ENCODE peak calls at places on chromosome 19, in six cellular contexts. X is body of pancreas; K is heart left ventricle; H is CD8-positive, alpha-beta T cell; Z is OCI-LY7; J is A549. T is an unnamed sample.

GRCh38 chr19:35533822-35534521 is 716 bp downstream of the GAPDHS start:
- DNase-seq in K (no peak), H (peak; percentile 41), X (no peak), Z (no peak), J (peak; percentile 73), T (peak; percentile 53)

GRCh38 chr19:48405850-48406249 is 12.4 kb downstream of the GRIN2D start:
- DNase-seq in K (no peak), X (no peak), J (peak; percentile 67), H (no peak), Z (no peak), T (no peak)

GRCh38 chr19:35341565-35342225 is 6.0 kb upstream of the FFAR1 start:
- DNase-seq in X (no peak), H (no peak), J (no peak), K (no peak), Z (no peak), T (no peak)

GRCh38 chr19:13506550-13506878 is 235 bp upstream of the CACNA1A start:
- DNase-seq in Z (no peak), K (no peak), J (no peak), H (no peak), X (no peak), T (no peak)

GRCh38 chr19:42361545-42361910 is 28.6 kb downstream of the CNFN start:
- DNase-seq in J (no peak), H (no peak), X (no peak), Z (no peak), K (peak; percentile 37), T (no peak)

GRCh38 chr19:4096049-4096892 is 27.7 kb downstream of the MAP2K2 start:
- DNase-seq in X (no peak), Z (no peak), K (no peak), J (no peak), H (no peak), T (no peak)

GRCh38 chr19:35211545-35212230 is 16.9 kb downstream of the FAM187B start:
- DNase-seq in Z (peak; percentile 71), X (no peak), H (peak; percentile 78), J (no peak), K (peak; percentile 80), T (peak; percentile 80)

GRCh38 chr19:39203372-39204341 is at the start of gene SYCN:
- DNase-seq in K (no peak), H (no peak), Z (no peak), J (no peak), X (peak; percentile 88), T (no peak)

GRCh38 chr19:49758292-49758691 is 4.8 kb downstream of the TSKS start:
- DNase-seq in J (no peak), H (no peak), Z (no peak), X (no peak), K (no peak), T (no peak)

GRCh38 chr19:34120846-34121639 is 51.3 kb upstream of the LSM14A start:
- DNase-seq in X (peak; percentile 40), H (peak; percentile 31), Z (peak; percentile 59), J (peak; percentile 77), K (no peak), T (peak; percentile 32)

GRCh38 chr19:17737690-17738153 is 13.6 kb upstream of the FCHO1 start:
- DNase-seq in H (no peak), X (no peak), Z (no peak), J (no peak), K (no peak), T (no peak)

GRCh38 chr19:33064117-33064777 is 441 bp downstream of the RHPN2 start:
- DNase-seq in H (no peak), Z (peak; percentile 20), J (peak; percentile 68), K (no peak), X (peak; percentile 50), T (no peak)

GRCh38 chr19:38389101-38389925 is 816 bp downstream of the SPRED3 start:
- DNase-seq in X (no peak), Z (no peak), H (no peak), J (peak; percentile 53), K (no peak), T (no peak)

GRCh38 chr19:2551864-2552185 is 75.9 kb downstream of the GADD45B start:
- DNase-seq in J (no peak), X (no peak), H (no peak), K (no peak), Z (no peak), T (no peak)

GRCh38 chr19:40907968-40908735 is 26.1 kb upstream of the CYP2A7 start:
- DNase-seq in X (peak; percentile 50), J (no peak), K (no peak), Z (no peak), H (peak; percentile 60), T (peak; percentile 22)

GRCh38 chr19:45032421-45032820 is 6.4 kb upstream of the CLASRP start:
- DNase-seq in X (no peak), J (no peak), H (no peak), Z (no peak), K (no peak), T (no peak)

GRCh38 chr19:31641591-31641990 is 292.4 kb upstream of the TSHZ3 start:
- DNase-seq in K (no peak), H (no peak), J (no peak), X (no peak), Z (no peak), T (no peak)

GRCh38 chr19:47227347-47228167 is 3.4 kb downstream of the BBC3 start:
- DNase-seq in H (peak; percentile 23), Z (peak; percentile 87), K (peak; percentile 93), J (peak; percentile 99), X (peak; percentile 78), T (no peak)

GRCh38 chr19:16326401-16327130 is 1.9 kb downstream of the KLF2 start:
- DNase-seq in K (peak; percentile 73), H (peak; percentile 50), X (no peak), Z (peak; percentile 57), J (no peak), T (peak; percentile 53)

GRCh38 chr19:46388311-46389095 is 24.9 kb downstream of the CCDC8 start:
- DNase-seq in X (no peak), H (no peak), Z (no peak), J (no peak), K (peak; percentile 41), T (no peak)

GRCh38 chr19:6963937-6964336 is 57.3 kb downstream of the MBD3L2B start:
- DNase-seq in J (no peak), K (no peak), H (peak; percentile 2), X (peak; percentile 17), Z (peak; percentile 41), T (peak; percentile 23)
- TF ChIP-seq CTCF in J (no peak), K (peak; percentile 16), H (peak; percentile 66), X (no peak), Z (peak; percentile 78), T (peak; percentile 64)

GRCh38 chr19:55716531-55716930 is 21.7 kb downstream of the NLRP9 start:
- DNase-seq in J (no peak), Z (no peak), H (no peak), X (no peak), K (no peak), T (no peak)
- H3K9me3 ChIP-seq in J (peaks cover 52% of the 10 kb centered on the region), Z (peaks cover 4% of the 10 kb centered on the region), H (no peaks in the 10 kb centered on the region), X (no peaks in the 10 kb centered on the region), K (no peaks in the 10 kb centered on the region), T (peaks cover 15% of the 10 kb centered on the region)

GRCh38 chr19:19553670-19554069 is 15.6 kb downstream of the CILP2 start:
- DNase-seq in Z (no peak), H (no peak), J (no peak), K (no peak), X (no peak), T (no peak)

GRCh38 chr19:19552811-19553210 is 14.7 kb downstream of the CILP2 start:
- DNase-seq in H (no peak), X (no peak), J (peak; percentile 47), Z (peak; percentile 19), K (no peak), T (no peak)

GRCh38 chr19:19550972-19551861 is 13.2 kb downstream of the CILP2 start:
- DNase-seq in Z (no peak), J (no peak), H (no peak), X (no peak), K (no peak), T (no peak)

GRCh38 chr19:19551862-19552192 is 13.8 kb downstream of the CILP2 start:
- DNase-seq in H (no peak), K (no peak), X (no peak), J (no peak), Z (no peak), T (no peak)

DNA sequence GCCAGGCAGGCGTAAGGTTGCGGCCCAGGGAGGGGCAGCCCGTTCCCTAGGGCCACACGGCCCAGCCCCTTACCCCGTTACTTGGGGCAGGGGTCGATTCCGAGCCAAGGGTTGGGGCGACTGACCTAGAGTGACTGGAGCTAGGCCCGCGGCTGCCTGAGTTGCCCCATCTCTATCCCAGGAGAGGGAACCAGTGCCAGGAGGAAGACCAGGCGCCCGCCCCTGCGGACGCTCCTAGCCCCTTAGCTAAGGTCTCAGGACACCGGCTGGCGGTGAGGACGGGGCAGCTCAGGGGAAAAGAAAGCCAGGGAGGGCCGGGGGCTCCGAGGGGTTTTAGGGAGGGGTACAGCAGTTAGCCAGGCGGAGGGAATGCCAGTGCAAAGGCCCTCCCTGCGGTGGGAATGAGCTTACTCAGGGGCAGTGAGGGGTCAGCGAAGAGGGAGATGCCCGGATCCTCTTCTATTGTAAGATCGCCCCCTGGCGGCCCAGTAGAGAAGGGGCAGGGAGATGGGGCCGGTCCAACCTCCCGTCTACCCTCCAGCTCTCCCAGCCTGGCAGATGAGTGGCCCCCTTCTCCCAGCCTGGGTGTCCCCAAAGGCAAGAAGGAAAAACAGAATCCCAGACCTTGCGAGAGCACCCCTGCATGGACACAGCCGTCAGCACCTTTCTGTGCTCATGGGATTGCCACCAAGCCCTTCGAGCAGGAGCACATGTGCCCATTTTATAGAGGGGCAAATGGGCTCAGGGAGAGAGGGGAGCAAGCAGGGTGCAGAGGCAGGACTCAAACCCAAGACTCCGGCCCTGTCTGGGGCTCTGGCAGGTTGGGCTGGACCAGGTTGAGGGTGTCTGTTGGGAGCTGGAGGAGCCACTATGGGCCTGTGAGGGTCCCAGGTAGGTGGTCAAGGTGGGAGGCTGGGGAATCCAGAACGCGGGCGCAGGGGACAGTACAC is 16.3 kb downstream of the CILP2 start:
- DNase-seq in K (no peak), H (peak; percentile 49), Z (peak; percentile 60), X (peak; percentile 42), J (no peak), T (peak; percentile 39)
- TF ChIP-seq CTCF in K (peak; percentile 75), H (peak; percentile 84), Z (peak; percentile 88), X (peak; percentile 40), J (peak; percentile 34), T (peak; percentile 81)

GRCh38 chr19:9151367-9151766 is 11.2 kb downstream of the ZNF317 start:
- DNase-seq in J (no peak), H (no peak), Z (no peak), K (no peak), X (no peak), T (no peak)

GRCh38 chr19:9161427-9161826 is 17.4 kb upstream of the OR7D2 start:
- DNase-seq in H (no peak), J (no peak), K (no peak), X (no peak), Z (no peak), T (no peak)

GRCh38 chr19:9159891-9160290 is 18.9 kb upstream of the OR7D2 start:
- DNase-seq in H (no peak), J (no peak), X (no peak), K (no peak), Z (no peak), T (no peak)

GRCh38 chr19:9155591-9155990 is 15.4 kb downstream of the ZNF317 start:
- DNase-seq in J (no peak), Z (no peak), H (no peak), K (no peak), X (no peak), T (no peak)

DNA sequence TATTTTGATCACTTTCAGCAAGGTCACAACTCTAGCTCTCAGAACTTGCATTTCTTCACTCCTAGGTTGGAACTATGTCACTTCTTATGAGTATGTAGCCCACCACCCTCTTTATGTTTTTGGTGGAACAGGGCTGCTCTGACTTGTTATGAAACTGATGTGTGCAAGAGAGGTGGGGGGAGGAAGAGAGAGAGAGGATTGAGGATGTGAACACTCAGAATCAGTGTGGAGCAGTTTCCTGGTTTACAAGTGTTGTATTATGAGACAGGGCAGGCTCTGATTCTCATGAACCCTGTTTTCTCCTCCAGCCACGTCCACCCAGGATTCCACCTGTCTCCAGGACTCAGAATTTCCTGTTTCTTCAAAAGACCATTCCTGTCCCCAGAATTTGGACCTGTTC is 16.1 kb downstream of the ZNF317 start:
- DNase-seq in J (no peak), Z (peak; percentile 37), K (no peak), X (no peak), H (no peak), T (no peak)
- H3K9me3 ChIP-seq in J (peaks cover 92% of the 10 kb centered on the region), Z (peaks cover 30% of the 10 kb centered on the region), K (peaks cover 19% of the 10 kb centered on the region), X (peaks cover 21% of the 10 kb centered on the region), H (peaks cover 7% of the 10 kb centered on the region), T (peaks cover 18% of the 10 kb centered on the region)